ENCODE peak calls at places on chromosome 15, in nine cellular contexts. B, L, O, D, G, R, T, I and V are unnamed samples. For H3K4me1, the result is how much of the 10 kb centered on the place peaks cover.

GRCh38 chr15:57010724-57011123 is 92.3 kb downstream of the TCF12 start:
- DNase-seq in B (no peak), L (no peak), O (no peak), D (peak), G (no peak), R (no peak), T (no peak), I (no peak), V (no peak)

GRCh38 chr15:50884583-50884982 is 23.9 kb upstream of the AP4E1 start:
- DNase-seq in B (no peak), L (peak), O (no peak), D (peak), G (no peak), R (no peak), T (no peak), I (no peak), V (no peak)

GRCh38 chr15:89143503-89144162 is 55.4 kb downstream of the ABHD2 start:
- DNase-seq in B (no peak), L (peak), O (no peak), D (peak), G (no peak), R (no peak), T (no peak), I (no peak), V (no peak)

GRCh38 chr15:64678126-64678819 is 97.1 kb downstream of the RBPMS2 start:
- DNase-seq in B (no peak), L (no peak), O (no peak), D (peak), G (no peak), R (no peak), T (no peak), I (no peak), V (no peak)

GRCh38 chr15:54500330-54500729 is 522.1 kb downstream of the UNC13C start:
- DNase-seq in B (no peak), L (no peak), O (no peak), D (no peak), G (no peak), R (no peak), T (no peak), I (no peak), V (no peak)

GRCh38 chr15:57565326-57565725 is 26.4 kb upstream of the MYZAP start:
- DNase-seq in B (no peak), L (no peak), O (no peak), D (peak), G (no peak), R (no peak), T (no peak), I (no peak), V (no peak)

GRCh38 chr15:63401714-63402497 is 20.3 kb upstream of the CA12 start:
- DNase-seq in B (no peak), L (no peak), O (no peak), D (no peak), G (no peak), R (no peak), T (no peak), I (no peak), V (no peak)

GRCh38 chr15:65346856-65347598 is 30.8 kb downstream of the IGDCC3 start:
- DNase-seq in B (no peak), L (no peak), O (no peak), D (no peak), G (no peak), R (no peak), T (no peak), I (no peak), V (no peak)

GRCh38 chr15:95017950-95018349 is 786.6 kb downstream of the MCTP2 start:
- DNase-seq in B (no peak), L (peak), O (peak), D (peak), G (no peak), R (peak), T (no peak), I (no peak), V (peak)

GRCh38 chr15:26889298-26889898 is 22.5 kb downstream of the GABRA5 start:
- DNase-seq in B (peak), L (peak), O (no peak), D (peak), G (peak), R (no peak), T (no peak), I (no peak), V (no peak)

GRCh38 chr15:88610756-88611231 is 10.3 kb upstream of the AEN start:
- DNase-seq in B (peak), L (no peak), O (no peak), D (no peak), G (no peak), R (no peak), T (no peak), I (no peak), V (no peak)

GRCh38 chr15:57784081-57784488 is 77.6 kb downstream of the POLR2M start:
- DNase-seq in B (no peak), L (no peak), O (no peak), D (peak), G (no peak), R (no peak), T (no peak), I (no peak), V (peak)

GRCh38 chr15:93296786-93297500 is 207.9 kb upstream of the RGMA start:
- DNase-seq in B (no peak), L (no peak), O (no peak), D (no peak), G (no peak), R (no peak), T (no peak), I (no peak), V (no peak)

GRCh38 chr15:44087578-44088190 is 107.4 kb downstream of the FRMD5 start:
- DNase-seq in B (no peak), L (no peak), O (no peak), D (peak), G (peak), R (no peak), T (no peak), I (no peak), V (no peak)

GRCh38 chr15:39497759-39498565 is 82.9 kb upstream of the THBS1 start:
- DNase-seq in B (no peak), L (no peak), O (no peak), D (peak), G (no peak), R (no peak), T (no peak), I (no peak), V (no peak)

GRCh38 chr15:60957111-60957510 is 272.0 kb downstream of the RORA start:
- DNase-seq in B (no peak), L (no peak), O (no peak), D (no peak), G (no peak), R (no peak), T (no peak), I (no peak), V (no peak)

GRCh38 chr15:88061452-88061851 is 195.1 kb downstream of the NTRK3 start:
- DNase-seq in B (no peak), L (no peak), O (no peak), D (no peak), G (no peak), R (no peak), T (no peak), I (no peak), V (no peak)

GRCh38 chr15:90219421-90220141 is 14.2 kb downstream of the CIB1 start:
- DNase-seq in B (peak), L (peak), O (peak), D (no peak), G (peak), R (peak), T (no peak), I (no peak), V (no peak)

GRCh38 chr15:85579011-85579701 is 198.8 kb downstream of the AKAP13 start:
- DNase-seq in B (no peak), L (peak), O (no peak), D (no peak), G (no peak), R (no peak), T (no peak), I (no peak), V (peak)

GRCh38 chr15:77969055-77969454 is 108.5 kb downstream of the TBC1D2B start:
- DNase-seq in B (no peak), L (no peak), O (no peak), D (no peak), G (no peak), R (no peak), T (no peak), I (no peak), V (no peak)

GRCh38 chr15:95086543-95087252 is 855.3 kb downstream of the MCTP2 start:
- DNase-seq in B (no peak), L (no peak), O (no peak), D (peak), G (no peak), R (no peak), T (no peak), I (no peak), V (no peak)

GRCh38 chr15:39720721-39721611 is 61.7 kb downstream of the FSIP1 start:
- DNase-seq in B (no peak), L (peak), O (no peak), D (peak), G (no peak), R (no peak), T (no peak), I (no peak), V (no peak)

DNA sequence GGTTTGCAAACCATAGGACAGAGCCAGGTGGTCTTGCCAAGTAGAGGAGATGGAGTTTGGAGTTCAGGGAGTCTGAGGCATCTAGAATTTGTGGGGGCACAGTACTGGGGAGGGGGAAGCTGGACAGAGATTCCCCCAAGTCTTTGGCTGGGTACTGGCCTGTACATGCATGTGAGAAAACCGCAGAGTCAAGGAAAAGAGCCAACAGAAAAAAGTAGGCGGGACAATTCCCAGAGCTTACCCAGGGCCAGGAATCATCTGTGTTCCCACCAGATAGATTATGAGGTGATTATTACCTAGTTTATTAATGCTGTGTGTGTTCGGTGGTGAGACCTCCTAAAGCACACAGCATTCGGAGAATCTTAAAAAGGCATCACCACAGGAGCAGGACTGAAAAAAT is 11.3 kb downstream of the LYSMD4 start:
- DNase-seq in B (no peak), L (no peak), O (no peak), D (peak), G (no peak), R (no peak), T (no peak), I (no peak), V (no peak)
- H3K4me1 ChIP-seq in B (under half), L (under half), O (under half), D (under half), G (under half), R (under half), T (under half), I (under half), V (under half)

DNA sequence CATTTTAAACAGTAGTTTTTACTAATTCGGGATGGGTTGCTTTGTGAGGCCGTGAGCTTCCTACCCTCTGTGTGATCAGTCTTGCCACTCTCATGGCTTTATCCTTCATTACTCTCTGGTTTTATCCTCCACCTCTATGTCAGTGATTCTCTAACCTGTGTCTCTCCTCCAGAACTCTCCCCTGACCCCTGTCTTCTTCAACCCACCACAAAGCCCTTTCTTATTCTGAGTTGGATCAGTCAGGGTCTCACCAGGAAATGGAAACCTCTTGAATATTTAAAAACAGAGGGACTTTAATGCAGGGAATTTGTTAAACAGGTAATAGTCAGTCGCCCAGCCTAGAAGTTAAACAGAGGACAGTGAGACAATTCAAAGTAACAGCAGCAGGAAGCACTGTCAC is 64.2 kb upstream of the ADPGK start:
- DNase-seq in B (no peak), L (no peak), O (no peak), D (no peak), G (no peak), R (no peak), T (no peak), I (no peak), V (no peak)
- TF ChIP-seq CTCF in B (no peak), L (no peak), O (no peak), D (no peak), G (no peak), R (no peak), T (no peak), I (no peak), V (no peak)

DNA sequence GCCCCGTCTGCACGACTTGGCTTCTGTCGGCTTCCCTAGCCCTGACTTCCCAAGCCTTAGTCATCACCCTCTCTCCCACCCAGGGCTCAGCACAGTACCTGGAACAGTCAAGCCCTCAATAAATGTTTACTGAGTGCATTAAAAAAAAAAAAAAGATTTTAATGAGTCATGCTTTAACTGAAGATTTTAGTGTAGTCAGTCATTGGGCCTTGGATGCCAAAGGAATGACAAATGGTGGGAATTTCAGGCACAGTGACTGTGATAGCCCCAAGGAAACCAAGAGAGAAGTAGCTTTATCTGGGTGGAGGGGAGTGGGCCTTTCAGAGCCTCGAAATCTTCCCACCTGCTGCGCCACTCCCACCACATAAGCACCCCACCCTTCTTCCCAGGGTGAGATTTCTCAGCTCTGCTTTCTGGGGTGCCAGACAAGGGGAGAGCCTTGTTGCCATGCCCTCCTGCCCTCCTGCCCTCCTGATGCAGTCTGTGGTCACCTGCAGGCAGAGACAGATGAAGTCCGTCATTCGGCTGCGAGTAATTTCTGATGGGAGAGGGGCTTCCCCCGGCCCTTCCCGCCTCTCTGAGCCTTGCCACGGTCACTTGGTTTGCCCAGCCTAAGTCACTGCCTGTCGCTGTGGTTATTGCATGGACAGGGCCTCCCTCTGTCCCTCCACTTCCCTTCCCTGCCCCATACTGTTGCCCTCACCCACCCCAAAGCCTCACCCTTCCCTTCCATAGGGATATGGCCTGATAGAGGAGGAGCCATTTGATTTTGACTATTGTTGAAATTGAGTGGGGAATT is 41.8 kb downstream of the SMAD3 start:
- DNase-seq in B (no peak), L (peak), O (peak), D (peak), G (peak), R (peak), T (no peak), I (peak), V (peak)
- H3K27ac ChIP-seq in B (no peak), L (peak), O (peak), D (peak), G (peak), R (no peak), T (peak), I (peak), V (peak)

GRCh38 chr15:91947370-91947769 is 93.9 kb downstream of the SLCO3A1 start:
- DNase-seq in B (no peak), L (no peak), O (no peak), D (peak), G (no peak), R (no peak), T (no peak), I (no peak), V (no peak)
- H3K4me1 ChIP-seq in B (under half), L (half or more), O (under half), D (half or more), G (half or more), R (under half), T (half or more), I (under half), V (half or more)

DNA sequence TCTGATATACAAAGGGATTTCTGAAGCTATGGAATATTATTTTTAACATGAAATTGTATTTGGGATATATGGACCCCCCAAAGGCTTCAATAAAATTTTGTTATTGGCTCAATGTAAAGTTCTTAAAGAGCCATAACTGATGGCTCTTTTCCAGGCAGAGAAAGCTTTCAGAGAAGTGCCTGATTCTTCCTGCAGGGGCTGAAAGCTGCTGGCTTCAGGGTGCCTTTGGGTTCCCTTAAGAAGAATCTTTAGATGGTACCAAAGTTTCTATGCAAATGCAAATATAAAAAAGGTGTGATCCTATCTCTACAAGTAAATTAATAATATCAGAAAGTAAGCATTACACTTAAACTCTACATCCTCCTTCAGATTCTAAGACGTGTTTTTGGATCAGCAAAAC is 72.6 kb downstream of the NR2F2 start:
- DNase-seq in B (no peak), L (no peak), O (no peak), D (no peak), G (no peak), R (no peak), T (no peak), I (no peak), V (no peak)
- TF ChIP-seq CTCF in B (peak), L (no peak), O (no peak), D (no peak), G (no peak), R (no peak), T (no peak), I (no peak), V (no peak)